ENCODE peak calls at places on chromosomes 1 and 21, in six cellular contexts. V, X, U, A, G and J are unnamed samples.

GRCh38 chr1:52032785-52033131 is 852 bp downstream of the KTI12 start:
- DNase-seq in V (no peak), X (peak), U (no peak), A (peak), G (no peak), J (no peak)

GRCh38 chr21:30839304-30839703 is 9.7 kb upstream of the KRTAP7-1 start:
- DNase-seq in V (no peak), X (peak), U (no peak), A (peak), G (no peak), J (peak)

GRCh38 chr1:235650341-235651169 is 971 bp upstream of the GNG4 start:
- DNase-seq in V (no peak), X (no peak), U (no peak), A (no peak), G (no peak), J (no peak)

GRCh38 chr1:151010346-151010726 is 2.1 kb downstream of the PRUNE1 start:
- DNase-seq in V (no peak), X (no peak), U (no peak), A (no peak), G (no peak), J (no peak)

GRCh38 chr1:156886583-156887302 is 6.8 kb upstream of the PEAR1 start:
- DNase-seq in V (no peak), X (no peak), U (no peak), A (no peak), G (no peak), J (no peak)

GRCh38 chr21:14979264-14979663 is 85.5 kb downstream of the NRIP1 start:
- DNase-seq in V (no peak), X (no peak), U (no peak), A (no peak), G (no peak), J (no peak)

GRCh38 chr1:69911301-69911801 is 294.0 kb downstream of the LRRC40 start:
- DNase-seq in V (no peak), X (peak), U (no peak), A (peak), G (no peak), J (no peak)

GRCh38 chr1:2787163-2787911 is 14.2 kb downstream of the TTC34 start:
- DNase-seq in V (no peak), X (no peak), U (no peak), A (no peak), G (no peak), J (no peak)

GRCh38 chr21:16751705-16752104 is 761.1 kb upstream of the CXADR start:
- DNase-seq in V (no peak), X (no peak), U (no peak), A (no peak), G (no peak), J (no peak)

GRCh38 chr1:241485554-241485992 is 34.0 kb downstream of the FH start:
- DNase-seq in V (no peak), X (no peak), U (no peak), A (peak), G (no peak), J (no peak)

GRCh38 chr1:6218380-6218779 is 12.5 kb downstream of the RNF207 start:
- DNase-seq in V (no peak), X (no peak), U (no peak), A (no peak), G (no peak), J (no peak)

GRCh38 chr1:115133440-115133839 is 44.1 kb upstream of the TSPAN2 start:
- DNase-seq in V (no peak), X (no peak), U (no peak), A (peak), G (no peak), J (no peak)

GRCh38 chr1:228289239-228289849 is 81.5 kb downstream of the OBSCN start:
- DNase-seq in V (no peak), X (no peak), U (no peak), A (no peak), G (no peak), J (no peak)

GRCh38 chr1:162530318-162530984 is 31.1 kb upstream of the UAP1 start:
- DNase-seq in V (no peak), X (peak), U (no peak), A (no peak), G (peak), J (no peak)

GRCh38 chr1:184158911-184159701 is 107.6 kb downstream of the TSEN15 start:
- DNase-seq in V (no peak), X (peak), U (no peak), A (no peak), G (no peak), J (no peak)

GRCh38 chr1:155320661-155321576 is at the start of gene RUSC1:
- DNase-seq in V (peak), X (peak), U (no peak), A (peak), G (no peak), J (no peak)

GRCh38 chr1:193543259-193543658 is 356.8 kb upstream of the B3GALT2 start:
- DNase-seq in V (no peak), X (no peak), U (no peak), A (no peak), G (no peak), J (peak)

GRCh38 chr1:61851849-61852692 is 109.8 kb downstream of the PATJ start:
- DNase-seq in V (no peak), X (peak), U (no peak), A (peak), G (no peak), J (peak)

GRCh38 chr1:193537266-193538003 is 351.0 kb upstream of the B3GALT2 start:
- DNase-seq in V (no peak), X (peak), U (no peak), A (no peak), G (no peak), J (no peak)

GRCh38 chr1:155729031-155729898 is 40.4 kb downstream of the DAP3 start:
- DNase-seq in V (no peak), X (peak), U (peak), A (peak), G (no peak), J (peak)

GRCh38 chr1:244054924-244055263 is 3.8 kb downstream of the ZBTB18 start:
- DNase-seq in V (no peak), X (no peak), U (no peak), A (no peak), G (no peak), J (no peak)

GRCh38 chr1:224098007-224098406 is 15.9 kb upstream of the FBXO28 start:
- DNase-seq in V (no peak), X (no peak), U (no peak), A (no peak), G (no peak), J (no peak)

GRCh38 chr1:174324939-174325338 is 122.8 kb upstream of the GPR52 start:
- DNase-seq in V (no peak), X (peak), U (no peak), A (no peak), G (no peak), J (no peak)

GRCh38 chr1:10677508-10678364 is 118.7 kb downstream of the CASZ1 start:
- DNase-seq in V (no peak), X (no peak), U (no peak), A (no peak), G (no peak), J (no peak)

GRCh38 chr1:202638019-202638887 is 72.0 kb downstream of the SYT2 start:
- DNase-seq in V (no peak), X (no peak), U (no peak), A (no peak), G (no peak), J (no peak)

GRCh38 chr1:150567717-150568561 is 11.5 kb downstream of the MCL1 start:
- DNase-seq in V (no peak), X (peak), U (no peak), A (peak), G (no peak), J (peak)

GRCh38 chr1:217660353-217661062 is 29.4 kb downstream of the SPATA17 start:
- DNase-seq in V (no peak), X (no peak), U (no peak), A (peak), G (no peak), J (peak)

GRCh38 chr1:42003433-42003832 is 84.7 kb upstream of the HIVEP3 start:
- DNase-seq in V (no peak), X (no peak), U (no peak), A (no peak), G (no peak), J (no peak)

GRCh38 chr1:230185076-230186001 is 118.3 kb downstream of the GALNT2 start:
- DNase-seq in V (no peak), X (peak), U (no peak), A (no peak), G (no peak), J (no peak)

GRCh38 chr1:94720091-94720793 is 99.9 kb upstream of the SLC44A3 start:
- DNase-seq in V (no peak), X (peak), U (no peak), A (no peak), G (no peak), J (no peak)

GRCh38 chr1:213276236-213276635 is 225.2 kb downstream of the RPS6KC1 start:
- DNase-seq in V (no peak), X (no peak), U (no peak), A (no peak), G (no peak), J (no peak)

GRCh38 chr1:81660286-81660685 is 140.4 kb upstream of the ADGRL2 start:
- DNase-seq in V (no peak), X (no peak), U (no peak), A (no peak), G (no peak), J (no peak)

GRCh38 chr1:223700942-223701637 is 11.2 kb upstream of the CAPN2 start:
- DNase-seq in V (no peak), X (peak), U (no peak), A (peak), G (no peak), J (peak)

GRCh38 chr1:222073307-222073995 is 331.6 kb upstream of the DUSP10 start:
- DNase-seq in V (no peak), X (no peak), U (no peak), A (peak), G (no peak), J (no peak)